ENCODE peak calls at places on chromosomes 11 and 22, in six cellular contexts. Y is mesenchymal stem cell, H is IMR-90, B is brain microvascular endothelial cell, L is endothelial cell of umbilical vein, T is fibroblast of lung. E is an unnamed sample.
A peak's percentile ranks its signal among the peaks of the same experiment; 100 is the strongest.

GRCh38 chr11:72676874-72677341 is 2.7 kb upstream of the PDE2A start:
- DNase-seq in Y (peak; percentile 48), H (peak; percentile 26), B (peak; percentile 32), L (peak; percentile 58), T (peak; percentile 26), E (peak; percentile 58)

GRCh38 chr11:62152245-62153086 is 28.7 kb downstream of the INCENP start:
- DNase-seq in Y (no peak), H (no peak), B (no peak), L (no peak), T (no peak), E (no peak)

GRCh38 chr11:67606477-67607295 is at the start of gene NDUFV1:
- DNase-seq in Y (peak; percentile 92), H (peak; percentile 87), B (peak; percentile 85), L (peak; percentile 94), T (peak; percentile 90), E (peak; percentile 95)

GRCh38 chr11:37946155-37946766 is 1348.2 kb upstream of the RAG2 start:
- DNase-seq in Y (peak; percentile 62), H (peak; percentile 27), B (peak; percentile 62), L (peak; percentile 78), T (peak; percentile 59), E (peak; percentile 10)

GRCh38 chr11:61650781-61651571 is 29.2 kb upstream of the DAGLA start:
- DNase-seq in Y (no peak), H (no peak), B (no peak), L (no peak), T (no peak), E (no peak)

GRCh38 chr11:62757846-62758788 is 3.3 kb upstream of the POLR2G start:
- DNase-seq in Y (no peak), H (no peak), B (no peak), L (no peak), T (no peak), E (no peak)

GRCh38 chr22:50526849-50527801 is 1.7 kb upstream of the SCO2 start:
- DNase-seq in Y (peak; percentile 59), H (no peak), B (no peak), L (no peak), T (peak; percentile 35), E (peak; percentile 91)

GRCh38 chr22:36162127-36163034 is 1.8 kb upstream of the APOL3 start:
- DNase-seq in Y (no peak), H (no peak), B (no peak), L (no peak), T (no peak), E (no peak)

GRCh38 chr11:116962108-116962507 is 124.7 kb upstream of the APOA1 start:
- DNase-seq in Y (peak; percentile 36), H (peak; percentile 74), B (peak; percentile 14), L (no peak), T (peak; percentile 48), E (no peak)

GRCh38 chr11:128589998-128590397 is 2.6 kb upstream of the ETS1 start:
- DNase-seq in Y (no peak), H (no peak), B (no peak), L (no peak), T (no peak), E (no peak)

GRCh38 chr11:133984828-133985227 is 28.1 kb upstream of the IGSF9B start:
- DNase-seq in Y (no peak), H (no peak), B (no peak), L (no peak), T (no peak), E (no peak)

GRCh38 chr22:24338701-24339451 is 68.2 kb downstream of the SPECC1L start:
- DNase-seq in Y (peak; percentile 29), H (peak; percentile 61), B (peak; percentile 48), L (no peak), T (no peak), E (no peak)

GRCh38 chr11:111429066-111429506 is 50.0 kb upstream of the POU2AF1 start:
- DNase-seq in Y (peak; percentile 34), H (peak; percentile 37), B (peak; percentile 40), L (peak; percentile 23), T (peak; percentile 71), E (peak; percentile 53)

GRCh38 chr22:20750461-20751184 is 23.3 kb upstream of the SERPIND1 start:
- DNase-seq in Y (peak; percentile 91), H (peak; percentile 90), B (peak; percentile 86), L (peak; percentile 83), T (peak; percentile 78), E (peak; percentile 66)

GRCh38 chr11:22431074-22431473 is 92.9 kb downstream of the SLC17A6 start:
- DNase-seq in Y (no peak), H (no peak), B (no peak), L (no peak), T (no peak), E (no peak)

GRCh38 chr11:113458189-113458588 is 17.0 kb downstream of the DRD2 start:
- DNase-seq in Y (no peak), H (no peak), B (no peak), L (no peak), T (no peak), E (no peak)

GRCh38 chr11:125807909-125808308 is 20.0 kb downstream of the PATE3 start:
- DNase-seq in Y (no peak), H (peak; percentile 1), B (peak; percentile 3), L (no peak), T (no peak), E (no peak)

GRCh38 chr11:46612326-46612725 is 4.7 kb downstream of the HARBI1 start:
- DNase-seq in Y (no peak), H (no peak), B (no peak), L (no peak), T (no peak), E (no peak)

GRCh38 chr11:93444671-93445073 is 98.5 kb downstream of the SMCO4 start:
- DNase-seq in Y (no peak), H (peak; percentile 2), B (peak; percentile 10), L (no peak), T (no peak), E (no peak)

GRCh38 chr11:74417860-74418508 is 19.8 kb upstream of the PGM2L1 start:
- DNase-seq in Y (peak; percentile 26), H (peak; percentile 14), B (peak; percentile 28), L (peak; percentile 42), T (no peak), E (no peak)

GRCh38 chr11:12901272-12901671 is 107.8 kb upstream of the RASSF10 start:
- DNase-seq in Y (peak; percentile 50), H (peak; percentile 30), B (peak; percentile 28), L (no peak), T (no peak), E (no peak)

GRCh38 chr11:116219171-116219635 is 553.6 kb downstream of the BUD13 start:
- DNase-seq in Y (no peak), H (no peak), B (no peak), L (no peak), T (no peak), E (no peak)

GRCh38 chr11:120385110-120385509 is 48.9 kb downstream of the ARHGEF12 start:
- DNase-seq in Y (peak; percentile 78), H (peak; percentile 80), B (peak; percentile 80), L (no peak), T (peak; percentile 39), E (no peak)

GRCh38 chr22:48245119-48245485 is 1482.7 kb downstream of the TBC1D22A start:
- DNase-seq in Y (no peak), H (no peak), B (no peak), L (no peak), T (no peak), E (no peak)

GRCh38 chr22:38316340-38317236 is 645 bp downstream of the CSNK1E start:
- DNase-seq in Y (peak; percentile 74), H (peak; percentile 51), B (no peak), L (peak; percentile 70), T (peak; percentile 64), E (peak; percentile 59)

GRCh38 chr11:69923641-69924307 is 104.6 kb upstream of the FGF3 start:
- DNase-seq in Y (no peak), H (no peak), B (no peak), L (no peak), T (no peak), E (no peak)

GRCh38 chr11:69926376-69927050 is 107.3 kb upstream of the FGF3 start:
- DNase-seq in Y (peak; percentile 59), H (no peak), B (no peak), L (no peak), T (no peak), E (no peak)

GRCh38 chr11:69923196-69923595 is 104.0 kb upstream of the FGF3 start:
- DNase-seq in Y (no peak), H (no peak), B (no peak), L (no peak), T (no peak), E (no peak)

GRCh38 chr11:69924308-69925161 is 105.3 kb upstream of the FGF3 start:
- DNase-seq in Y (no peak), H (no peak), B (no peak), L (no peak), T (no peak), E (no peak)

DNA sequence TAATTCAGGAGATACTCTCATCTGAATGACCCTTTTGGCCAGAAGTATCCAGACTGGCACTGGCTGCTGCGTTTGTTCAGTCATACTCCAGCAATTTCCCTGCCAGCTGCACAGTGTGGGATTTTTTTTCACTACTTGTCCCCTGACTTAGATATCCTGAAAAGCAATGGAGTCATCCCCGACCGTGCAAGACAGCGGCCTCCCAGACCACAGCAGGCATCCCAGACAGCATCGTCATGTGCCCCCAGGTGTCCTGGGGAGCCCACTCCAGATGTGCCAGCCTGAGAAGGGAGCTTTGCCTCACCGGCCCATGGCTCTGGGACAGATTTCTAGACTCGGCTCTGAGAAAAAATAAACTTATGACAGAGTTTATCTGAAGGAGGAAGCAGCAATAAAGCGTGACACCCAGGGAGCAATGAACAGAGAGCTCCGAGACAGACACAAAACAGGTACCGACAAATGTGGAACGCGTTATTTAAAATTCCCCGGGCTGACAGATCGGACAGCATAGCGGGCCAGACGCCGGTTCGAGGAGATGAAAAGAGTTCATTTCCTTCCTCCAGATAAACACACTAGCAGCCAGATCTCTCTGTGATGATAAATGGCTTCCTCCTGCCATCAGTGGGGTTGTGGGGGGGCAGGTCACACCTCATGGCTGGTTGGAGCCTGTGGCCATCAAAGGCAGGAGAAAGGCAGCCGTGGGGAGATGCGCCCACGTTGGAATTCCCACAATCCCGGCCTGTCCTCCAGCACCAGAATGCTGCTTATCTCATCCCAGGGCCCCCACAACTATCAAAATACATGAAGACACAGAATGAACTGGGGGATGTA is 106.4 kb upstream of the FGF3 start:
- DNase-seq in Y (peak; percentile 65), H (peak; percentile 49), B (no peak), L (peak; percentile 22), T (no peak), E (no peak)
- H3K27me3 ChIP-seq in Y (peaks cover 82% of the 10 kb centered on the region), H (peaks cover 4% of the 10 kb centered on the region), B (peaks cover 17% of the 10 kb centered on the region), L (peaks cover 20% of the 10 kb centered on the region), T (peaks cover 20% of the 10 kb centered on the region), E (no peaks in the 10 kb centered on the region)

GRCh38 chr22:45905924-45906865 is 70.8 kb downstream of the WNT7B start:
- DNase-seq in Y (peak; percentile 21), H (peak; percentile 62), B (peak; percentile 49), L (no peak), T (peak; percentile 51), E (peak; percentile 57)
- H3K4me3 ChIP-seq in Y (no peak overlapping the region), H (no peak overlapping the region), B (no peak overlapping the region), L (no peak overlapping the region), T (no peak overlapping the region), E (no peak overlapping the region)

GRCh38 chr22:45881524-45881875 is 95.5 kb downstream of the WNT7B start:
- DNase-seq in Y (no peak), H (no peak), B (no peak), L (no peak), T (no peak), E (no peak)
- H3K27me3 ChIP-seq in Y (peaks cover 89% of the 10 kb centered on the region), H (peaks cover 68% of the 10 kb centered on the region), B (peaks cover 51% of the 10 kb centered on the region), L (peaks cover 44% of the 10 kb centered on the region), T (peaks cover 19% of the 10 kb centered on the region), E (no peaks in the 10 kb centered on the region)

DNA sequence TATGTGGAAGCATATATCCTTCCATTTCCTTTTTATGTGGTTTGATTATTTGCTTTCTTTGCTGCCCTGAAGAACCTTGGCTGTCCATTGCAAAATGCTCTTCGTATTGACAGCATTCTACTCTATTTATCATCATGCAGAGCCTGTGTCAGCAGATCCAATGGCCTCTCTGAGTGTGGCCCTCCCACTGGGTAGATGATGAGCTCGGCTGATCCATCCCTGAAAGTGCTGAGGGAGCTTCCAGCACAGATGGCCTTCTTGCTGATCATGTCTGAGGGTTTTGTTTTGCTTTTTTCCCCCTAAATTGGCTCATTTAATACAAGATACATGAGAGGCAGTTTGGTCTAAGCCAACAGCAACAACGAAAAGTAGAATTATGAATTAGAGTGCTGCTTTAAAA is 181.0 kb downstream of the GRIA4 start:
- DNase-seq in Y (no peak), H (no peak), B (no peak), L (no peak), T (no peak), E (no peak)
- H3K4me3 ChIP-seq in Y (no peak overlapping the region), H (no peak overlapping the region), B (no peak overlapping the region), L (no peak overlapping the region), T (no peak overlapping the region), E (no peak overlapping the region)

E was measured in MG63.